ENCODE peak calls at places on chromosome 14, in ten cellular contexts. One of them, this sample, is unnamed.

GRCh38 chr14:67738740-67739504 is 37.2 kb downstream of the RDH12 start:
- DNase-seq in effector memory CD8-positive, alpha-beta T cell: peak
- DNase-seq in HFFc6: peak
- DNase-seq in activated T-cell treated with anti-CD3 and anti-CD28 coated beads, Interleukin-2, amount 50 U/mL, for 72 hours: no peak
- DNase-seq in stimulated activated CD4-positive, alpha-beta T cell treated with anti-CD3 and anti-CD28 coated beads, Interleukin-1b, Interleukin-23, amount 100 ng/mL, for 4 hours: no peak
- DNase-seq in glutamatergic neuron: no peak
- DNase-seq in non-pigmented ciliary epithelial cell: peak
- DNase-seq in T-helper 1 cell: no peak
- DNase-seq in renal cortical epithelial cell: peak
- DNase-seq in HuH-7.5: peak
- DNase-seq in this sample: no peak

GRCh38 chr14:24334431-24335271 is at the start of gene ADCY4:
- DNase-seq in effector memory CD8-positive, alpha-beta T cell: no peak
- DNase-seq in HFFc6: no peak
- DNase-seq in activated T-cell treated with anti-CD3 and anti-CD28 coated beads, Interleukin-2, amount 50 U/mL, for 72 hours: no peak
- DNase-seq in stimulated activated CD4-positive, alpha-beta T cell treated with anti-CD3 and anti-CD28 coated beads, Interleukin-1b, Interleukin-23, amount 100 ng/mL, for 4 hours: peak
- DNase-seq in glutamatergic neuron: peak
- DNase-seq in non-pigmented ciliary epithelial cell: no peak
- DNase-seq in T-helper 1 cell: no peak
- DNase-seq in renal cortical epithelial cell: no peak
- DNase-seq in HuH-7.5: no peak
- DNase-seq in this sample: peak

GRCh38 chr14:99246536-99247083 is 25.4 kb downstream of the BCL11B start:
- DNase-seq in effector memory CD8-positive, alpha-beta T cell: no peak
- DNase-seq in HFFc6: no peak
- DNase-seq in activated T-cell treated with anti-CD3 and anti-CD28 coated beads, Interleukin-2, amount 50 U/mL, for 72 hours: peak
- DNase-seq in stimulated activated CD4-positive, alpha-beta T cell treated with anti-CD3 and anti-CD28 coated beads, Interleukin-1b, Interleukin-23, amount 100 ng/mL, for 4 hours: no peak
- DNase-seq in glutamatergic neuron: no peak
- DNase-seq in non-pigmented ciliary epithelial cell: no peak
- DNase-seq in T-helper 1 cell: peak
- DNase-seq in renal cortical epithelial cell: no peak
- DNase-seq in HuH-7.5: no peak
- DNase-seq in this sample: peak

GRCh38 chr14:24443053-24443683 is 592 bp upstream of the SDR39U1 start:
- DNase-seq in effector memory CD8-positive, alpha-beta T cell: no peak
- DNase-seq in HFFc6: no peak
- DNase-seq in activated T-cell treated with anti-CD3 and anti-CD28 coated beads, Interleukin-2, amount 50 U/mL, for 72 hours: no peak
- DNase-seq in stimulated activated CD4-positive, alpha-beta T cell treated with anti-CD3 and anti-CD28 coated beads, Interleukin-1b, Interleukin-23, amount 100 ng/mL, for 4 hours: no peak
- DNase-seq in glutamatergic neuron: no peak
- DNase-seq in non-pigmented ciliary epithelial cell: no peak
- DNase-seq in T-helper 1 cell: no peak
- DNase-seq in renal cortical epithelial cell: peak
- DNase-seq in HuH-7.5: no peak
- DNase-seq in this sample: no peak

GRCh38 chr14:46769292-46769691 is 117.7 kb upstream of the RPL10L start:
- DNase-seq in effector memory CD8-positive, alpha-beta T cell: no peak
- DNase-seq in HFFc6: no peak
- DNase-seq in activated T-cell treated with anti-CD3 and anti-CD28 coated beads, Interleukin-2, amount 50 U/mL, for 72 hours: no peak
- DNase-seq in stimulated activated CD4-positive, alpha-beta T cell treated with anti-CD3 and anti-CD28 coated beads, Interleukin-1b, Interleukin-23, amount 100 ng/mL, for 4 hours: no peak
- DNase-seq in glutamatergic neuron: no peak
- DNase-seq in non-pigmented ciliary epithelial cell: no peak
- DNase-seq in T-helper 1 cell: no peak
- DNase-seq in renal cortical epithelial cell: no peak
- DNase-seq in HuH-7.5: no peak
- DNase-seq in this sample: no peak

GRCh38 chr14:87656315-87656714 is 336.7 kb downstream of the GALC start:
- DNase-seq in effector memory CD8-positive, alpha-beta T cell: no peak
- DNase-seq in HFFc6: no peak
- DNase-seq in activated T-cell treated with anti-CD3 and anti-CD28 coated beads, Interleukin-2, amount 50 U/mL, for 72 hours: no peak
- DNase-seq in stimulated activated CD4-positive, alpha-beta T cell treated with anti-CD3 and anti-CD28 coated beads, Interleukin-1b, Interleukin-23, amount 100 ng/mL, for 4 hours: no peak
- DNase-seq in glutamatergic neuron: no peak
- DNase-seq in non-pigmented ciliary epithelial cell: no peak
- DNase-seq in T-helper 1 cell: no peak
- DNase-seq in renal cortical epithelial cell: no peak
- DNase-seq in HuH-7.5: no peak
- DNase-seq in this sample: no peak

GRCh38 chr14:62162998-62163589 is 400.9 kb downstream of the SNAPC1 start:
- DNase-seq in effector memory CD8-positive, alpha-beta T cell: no peak
- DNase-seq in HFFc6: peak
- DNase-seq in activated T-cell treated with anti-CD3 and anti-CD28 coated beads, Interleukin-2, amount 50 U/mL, for 72 hours: no peak
- DNase-seq in stimulated activated CD4-positive, alpha-beta T cell treated with anti-CD3 and anti-CD28 coated beads, Interleukin-1b, Interleukin-23, amount 100 ng/mL, for 4 hours: no peak
- DNase-seq in glutamatergic neuron: no peak
- DNase-seq in non-pigmented ciliary epithelial cell: no peak
- DNase-seq in T-helper 1 cell: no peak
- DNase-seq in renal cortical epithelial cell: peak
- DNase-seq in HuH-7.5: peak
- DNase-seq in this sample: peak

GRCh38 chr14:55864890-55865655 is 253.1 kb upstream of the PELI2 start:
- DNase-seq in effector memory CD8-positive, alpha-beta T cell: no peak
- DNase-seq in HFFc6: no peak
- DNase-seq in activated T-cell treated with anti-CD3 and anti-CD28 coated beads, Interleukin-2, amount 50 U/mL, for 72 hours: no peak
- DNase-seq in stimulated activated CD4-positive, alpha-beta T cell treated with anti-CD3 and anti-CD28 coated beads, Interleukin-1b, Interleukin-23, amount 100 ng/mL, for 4 hours: no peak
- DNase-seq in glutamatergic neuron: peak
- DNase-seq in non-pigmented ciliary epithelial cell: no peak
- DNase-seq in T-helper 1 cell: no peak
- DNase-seq in renal cortical epithelial cell: no peak
- DNase-seq in HuH-7.5: peak
- DNase-seq in this sample: peak

GRCh38 chr14:37778135-37778943 is 182.9 kb downstream of the TTC6 start:
- DNase-seq in effector memory CD8-positive, alpha-beta T cell: no peak
- DNase-seq in HFFc6: no peak
- DNase-seq in activated T-cell treated with anti-CD3 and anti-CD28 coated beads, Interleukin-2, amount 50 U/mL, for 72 hours: no peak
- DNase-seq in stimulated activated CD4-positive, alpha-beta T cell treated with anti-CD3 and anti-CD28 coated beads, Interleukin-1b, Interleukin-23, amount 100 ng/mL, for 4 hours: no peak
- DNase-seq in glutamatergic neuron: no peak
- DNase-seq in non-pigmented ciliary epithelial cell: no peak
- DNase-seq in T-helper 1 cell: no peak
- DNase-seq in renal cortical epithelial cell: no peak
- DNase-seq in HuH-7.5: no peak
- DNase-seq in this sample: no peak

GRCh38 chr14:68181395-68182326 is 362.1 kb downstream of the RAD51B start:
- DNase-seq in effector memory CD8-positive, alpha-beta T cell: no peak
- DNase-seq in HFFc6: peak
- DNase-seq in activated T-cell treated with anti-CD3 and anti-CD28 coated beads, Interleukin-2, amount 50 U/mL, for 72 hours: no peak
- DNase-seq in stimulated activated CD4-positive, alpha-beta T cell treated with anti-CD3 and anti-CD28 coated beads, Interleukin-1b, Interleukin-23, amount 100 ng/mL, for 4 hours: no peak
- DNase-seq in glutamatergic neuron: no peak
- DNase-seq in non-pigmented ciliary epithelial cell: no peak
- DNase-seq in T-helper 1 cell: no peak
- DNase-seq in renal cortical epithelial cell: peak
- DNase-seq in HuH-7.5: no peak
- DNase-seq in this sample: no peak

This sample was measured in neural progenitor cell.